ENCODE peak calls at places on chromosome 2, in six cellular contexts. X, W, H, N, Y and P are unnamed samples.
A peak's percentile ranks its signal among the peaks of the same experiment; 100 is the strongest.

GRCh38 chr2:228798931-228799588 is 472.0 kb downstream of the PID1 start:
- DNase-seq in X (no peak), W (no peak), H (no peak), N (no peak), Y (no peak), P (no peak)

GRCh38 chr2:172623249-172623965 is 67.5 kb downstream of the PDK1 start:
- DNase-seq in X (no peak), W (no peak), H (no peak), N (no peak), Y (no peak), P (no peak)

GRCh38 chr2:193187816-193188215 is 993.1 kb upstream of the TMEFF2 start:
- DNase-seq in X (no peak), W (no peak), H (no peak), N (no peak), Y (no peak), P (no peak)

GRCh38 chr2:238996331-238997136 is 148.6 kb downstream of the TWIST2 start:
- DNase-seq in X (no peak), W (peak; percentile 8), H (no peak), N (no peak), Y (no peak), P (no peak)

GRCh38 chr2:72274284-72274869 is 126.7 kb upstream of the CYP26B1 start:
- DNase-seq in X (no peak), W (no peak), H (no peak), N (no peak), Y (no peak), P (no peak)

GRCh38 chr2:233440714-233441113 is 86.4 kb downstream of the DGKD start:
- DNase-seq in X (peak; percentile 21), W (no peak), H (peak; percentile 34), N (no peak), Y (no peak), P (no peak)

GRCh38 chr2:191957996-191958860 is 111.3 kb upstream of the CAVIN2 start:
- DNase-seq in X (no peak), W (no peak), H (no peak), N (no peak), Y (no peak), P (no peak)

GRCh38 chr2:64675860-64676259 is 22.1 kb upstream of the SERTAD2 start:
- DNase-seq in X (peak; percentile 50), W (no peak), H (no peak), N (peak; percentile 90), Y (no peak), P (no peak)

GRCh38 chr2:46471-47345 is at the start of gene FAM110C:
- DNase-seq in X (peak; percentile 66), W (peak; percentile 79), H (peak; percentile 81), N (peak; percentile 74), Y (peak; percentile 69), P (no peak)

DNA sequence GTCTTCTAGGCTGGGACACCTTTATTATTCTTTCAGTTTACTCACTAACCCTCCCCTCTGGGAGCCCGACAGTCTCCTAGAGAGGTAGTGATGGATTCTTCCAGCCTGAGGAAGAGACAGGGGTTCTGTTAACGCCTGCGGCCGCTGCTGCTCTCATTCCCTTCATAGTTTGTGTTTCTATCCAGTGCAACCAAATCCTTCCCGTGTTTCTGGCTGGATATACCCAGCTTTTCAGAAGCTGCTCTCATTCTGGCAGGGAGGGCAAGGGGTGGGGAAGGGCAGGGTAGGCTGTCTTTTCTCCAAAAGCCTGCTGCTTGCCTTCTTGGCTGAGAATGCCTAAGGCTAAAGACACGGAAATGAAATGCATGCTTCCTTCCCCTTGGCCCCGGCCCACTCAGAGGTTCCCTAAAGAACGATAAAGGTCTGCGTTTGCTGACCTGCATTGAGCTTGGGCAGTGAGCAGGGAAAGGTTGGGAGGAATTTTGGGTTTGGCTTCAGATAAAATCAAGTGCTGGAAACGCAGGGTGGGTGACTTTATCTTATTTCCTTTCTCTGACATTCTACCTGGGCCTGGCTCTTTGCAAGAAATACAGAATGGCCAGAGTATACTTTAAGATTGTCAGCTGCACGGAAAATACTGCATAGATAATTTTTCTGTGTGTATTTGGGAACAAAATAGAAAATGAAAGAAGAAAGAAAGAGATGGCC is 390.9 kb downstream of the NBAS start:
- DNase-seq in X (no peak), W (no peak), H (no peak), N (no peak), Y (no peak), P (no peak)
- H3K4me3 ChIP-seq in X (no peak overlapping the region), W (no peak overlapping the region), H (no peak overlapping the region), N (no peak overlapping the region), Y (no peak overlapping the region), P (no peak overlapping the region)

DNA sequence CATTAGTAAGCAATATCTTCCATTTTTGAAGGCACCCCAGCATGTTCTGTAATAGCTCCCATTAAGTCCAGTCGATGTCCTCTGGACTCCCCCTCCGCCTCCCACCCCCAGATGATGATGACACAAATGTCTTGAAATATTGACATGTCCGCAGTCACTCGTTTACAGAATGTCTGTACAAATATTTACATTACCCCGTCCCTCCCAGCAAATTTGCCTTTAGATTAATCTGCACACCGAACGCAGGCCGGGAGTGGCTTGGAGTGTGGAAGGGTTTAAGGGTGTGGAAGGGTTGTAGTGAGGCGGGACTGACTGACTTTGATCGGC is 853 bp upstream of the OSBPL6 start:
- DNase-seq in X (no peak), W (no peak), H (no peak), N (peak; percentile 58), Y (no peak), P (no peak)
- TF ChIP-seq CTCF in X (no peak), W (no peak), H (no peak), N (no peak), Y (no peak), P (no peak)

DNA sequence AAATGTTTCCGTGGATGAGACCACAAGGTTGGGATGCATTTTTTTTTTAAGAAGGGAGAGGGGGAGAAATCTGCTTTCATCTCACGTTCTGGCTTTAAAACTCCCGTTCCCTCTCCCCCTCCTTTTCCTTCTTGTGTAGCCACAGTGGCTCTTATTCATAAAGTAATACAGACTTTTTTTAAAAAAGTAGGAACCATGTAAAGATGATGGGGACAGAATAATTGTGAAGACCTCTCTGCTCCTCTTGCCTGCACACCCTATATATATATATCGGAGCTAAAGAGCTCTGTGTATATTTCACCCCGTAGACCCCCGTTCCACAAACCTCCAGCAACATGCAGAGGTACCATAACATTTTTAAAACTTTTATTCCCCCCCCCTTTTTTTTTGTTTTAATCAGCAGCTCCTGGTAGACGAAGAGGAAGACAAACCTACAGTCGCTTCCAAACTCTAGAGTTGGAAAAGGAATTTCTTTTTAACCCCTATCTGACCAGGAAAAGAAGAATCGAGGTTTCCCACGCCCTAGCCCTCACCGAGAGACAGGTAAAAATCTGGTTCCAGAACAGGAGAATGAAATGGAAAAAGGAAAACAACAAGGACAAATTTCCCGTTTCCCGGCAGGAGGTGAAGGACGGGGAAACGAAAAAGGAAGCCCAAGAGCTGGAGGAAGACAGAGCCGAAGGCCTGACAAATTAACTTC is 1.6 kb downstream of the HOXD8 start:
- DNase-seq in X (no peak), W (no peak), H (no peak), N (no peak), Y (no peak), P (no peak)
- H3K4me3 ChIP-seq in X (no peak overlapping the region), W (peak overlapping the region; percentile 55), H (peak overlapping the region; percentile 6), N (peak overlapping the region; percentile 81), Y (no peak overlapping the region), P (no peak overlapping the region)

GRCh38 chr2:241867776-241868420 is 1.6 kb upstream of the RTP5 start:
- DNase-seq in X (no peak), W (no peak), H (no peak), N (no peak), Y (no peak), P (no peak)

GRCh38 chr2:241866896-241867631 is 2.5 kb upstream of the RTP5 start:
- DNase-seq in X (no peak), W (no peak), H (no peak), N (no peak), Y (no peak), P (no peak)

GRCh38 chr2:241869087-241869961 is at the start of gene RTP5:
- DNase-seq in X (no peak), W (no peak), H (no peak), N (peak; percentile 12), Y (no peak), P (no peak)

GRCh38 chr2:241870081-241870541 is 582 bp downstream of the RTP5 start:
- DNase-seq in X (no peak), W (no peak), H (no peak), N (no peak), Y (no peak), P (no peak)

GRCh38 chr2:241868661-241869081 is 858 bp upstream of the RTP5 start:
- DNase-seq in X (no peak), W (no peak), H (no peak), N (peak; percentile 6), Y (no peak), P (no peak)
- TF ChIP-seq CTCF in X (no peak), W (no peak), H (no peak), N (no peak), Y (no peak), P (no peak)